ENCODE peak calls at places on chromosome 16, in nine cellular contexts. H is kidney; G is KG1; Z is cerebellar cortex; K is B cell; V is SJSA1; D is cardiac muscle cell; I is SK-N-DZ; S is stimulated activated naive CD8-positive, alpha-beta T cell treated with anti-CD3 and anti-CD28 coated beads, Interleukin-15, Interleukin-2, amounts not matched to agents 100 U/mL and 50 U/mL, for 24 hours. T is an unnamed sample.

GRCh38 chr16:89575247-89576172 is at the start of gene CPNE7:
- DNase-seq in D (peak; percentile 43), H (peak; percentile 73), S (peak; percentile 37), Z (no peak), I (no peak), V (no peak), G (no peak), K (no peak), T (peak; percentile 32)

GRCh38 chr16:51404386-51404785 is 253.3 kb upstream of the SALL1 start:
- DNase-seq in S (no peak), V (no peak), G (no peak), Z (no peak), D (no peak), I (no peak), H (no peak), K (no peak), T (no peak)

GRCh38 chr16:626787-627457 is 3.9 kb upstream of the WFIKKN1 start:
- DNase-seq in K (no peak), D (no peak), I (no peak), S (no peak), G (no peak), H (no peak), V (peak; percentile 96), Z (no peak), T (peak; percentile 28)

GRCh38 chr16:69831212-69832123 is 69.3 kb downstream of the WWP2 start:
- DNase-seq in D (no peak), S (no peak), G (no peak), Z (no peak), K (no peak), V (no peak), I (no peak), H (no peak), T (no peak)

GRCh38 chr16:84774810-84775209 is 45.0 kb upstream of the CRISPLD2 start:
- DNase-seq in Z (no peak), K (no peak), G (no peak), S (no peak), H (no peak), D (no peak), I (no peak), V (no peak), T (no peak)

GRCh38 chr16:87447323-87447722 is 45.5 kb downstream of the ZCCHC14 start:
- DNase-seq in K (no peak), D (no peak), V (peak; percentile 57), S (no peak), H (no peak), I (no peak), G (no peak), Z (no peak), T (no peak)

GRCh38 chr16:7236824-7237410 is 95.7 kb upstream of the RBFOX1 start:
- DNase-seq in K (no peak), Z (peak; percentile 32), H (no peak), G (no peak), V (no peak), S (no peak), D (no peak), I (no peak), T (no peak)

GRCh38 chr16:11665071-11665491 is 3.2 kb upstream of the SNN start:
- DNase-seq in Z (no peak), D (no peak), G (no peak), S (peak; percentile 51), K (peak; percentile 41), V (no peak), H (peak; percentile 75), I (no peak), T (peak; percentile 58)

GRCh38 chr16:27436921-27437650 is 35.1 kb downstream of the IL21R start:
- DNase-seq in S (peak; percentile 1), I (no peak), V (peak; percentile 37), Z (no peak), H (no peak), D (no peak), K (peak; percentile 35), G (no peak), T (peak; percentile 5)

GRCh38 chr16:70661918-70662641 is 15.7 kb downstream of the IL34 start:
- DNase-seq in H (no peak), S (no peak), K (no peak), V (no peak), G (no peak), I (no peak), D (no peak), Z (peak; percentile 59), T (no peak)

GRCh38 chr16:29729116-29729521 is 16.7 kb downstream of the C16orf54 start:
- DNase-seq in I (peak; percentile 73), G (no peak), Z (peak; percentile 73), H (no peak), S (no peak), K (no peak), V (no peak), D (peak; percentile 65), T (no peak)

GRCh38 chr16:4675864-4676786 is 17.2 kb upstream of the NUDT16L1 start:
- DNase-seq in K (no peak), Z (no peak), G (peak; percentile 64), S (peak; percentile 74), H (no peak), V (no peak), I (no peak), D (peak; percentile 46), T (peak; percentile 88)

GRCh38 chr16:77409311-77409710 is 25.5 kb downstream of the ADAMTS18 start:
- DNase-seq in I (peak; percentile 84), S (no peak), V (no peak), D (no peak), G (no peak), K (no peak), H (no peak), Z (no peak), T (no peak)

GRCh38 chr16:10906914-10907756 is 30.1 kb downstream of the CIITA start:
- DNase-seq in H (no peak), D (no peak), Z (peak; percentile 47), G (no peak), I (no peak), V (no peak), S (no peak), K (no peak), T (no peak)

GRCh38 chr16:81694494-81695285 is 84.4 kb upstream of the PLCG2 start:
- DNase-seq in G (no peak), Z (no peak), K (no peak), H (no peak), D (no peak), I (no peak), S (no peak), V (no peak), T (no peak)

GRCh38 chr16:79328327-79329162 is 272.0 kb downstream of the MAF start:
- DNase-seq in Z (peak; percentile 44), G (no peak), S (no peak), K (no peak), D (no peak), I (no peak), V (no peak), H (no peak), T (no peak)

GRCh38 chr16:47779201-47780016 is 318.3 kb downstream of the PHKB start:
- DNase-seq in D (no peak), K (no peak), V (no peak), Z (no peak), I (no peak), G (no peak), H (peak; percentile 51), S (peak; percentile 12), T (peak; percentile 41)

GRCh38 chr16:10326647-10327046 is 59.2 kb upstream of the ATF7IP2 start:
- DNase-seq in V (no peak), H (no peak), I (no peak), Z (no peak), G (no peak), D (no peak), K (no peak), S (no peak), T (no peak)

GRCh38 chr16:68417711-68418301 is 30.5 kb downstream of the SMPD3 start:
- DNase-seq in V (no peak), I (no peak), H (no peak), S (peak; percentile 56), Z (peak; percentile 28), K (peak; percentile 69), G (peak; percentile 48), D (no peak), T (peak; percentile 85)

GRCh38 chr16:9072806-9073341 is 18.6 kb upstream of the HAPSTR1 start:
- DNase-seq in K (no peak), Z (no peak), G (no peak), S (peak; percentile 44), D (no peak), I (no peak), H (no peak), V (no peak), T (peak; percentile 72)

GRCh38 chr16:81419806-81420205 is 24.8 kb upstream of the CMIP start:
- DNase-seq in D (no peak), Z (no peak), K (no peak), H (no peak), V (no peak), G (no peak), I (no peak), S (no peak), T (no peak)

GRCh38 chr16:11155284-11155806 is 100.7 kb downstream of the SOCS1 start:
- DNase-seq in K (no peak), D (no peak), G (no peak), Z (no peak), V (no peak), S (no peak), I (no peak), H (no peak), T (peak; percentile 55)

GRCh38 chr16:31083081-31083480 is 5.7 kb downstream of the PRSS53 start:
- DNase-seq in Z (no peak), G (no peak), V (no peak), K (no peak), H (no peak), S (no peak), I (no peak), D (no peak), T (no peak)

T was measured in activated CD4-positive, alpha-beta T cell treated with anti-CD3 and anti-CD28 coated beads for 36 hours.